ENCODE peak calls at places on chromosome 15, in six cellular contexts. C, N, B, P, H and L are unnamed samples.

GRCh38 chr15:74134387-74135027 is 4.1 kb downstream of the ISLR2 start:
- DNase-seq in B (no peak), P (peak; percentile 74), N (no peak), H (no peak), C (peak; percentile 48), L (no peak)

GRCh38 chr15:100339999-100340398 is 1.8 kb downstream of the ADAMTS17 start:
- DNase-seq in C (no peak), N (no peak), P (no peak), B (no peak), H (no peak), L (no peak)

GRCh38 chr15:69337133-69337532 is 38.4 kb downstream of the PAQR5 start:
- DNase-seq in B (no peak), C (peak; percentile 45), H (no peak), P (peak; percentile 70), N (no peak), L (no peak)

GRCh38 chr15:55791576-55792400 is 48.8 kb upstream of the PRTG start:
- DNase-seq in P (peak; percentile 89), N (no peak), B (no peak), H (no peak), C (peak; percentile 82), L (no peak)

GRCh38 chr15:94446441-94446840 is 215.1 kb downstream of the MCTP2 start:
- DNase-seq in B (no peak), H (no peak), C (no peak), P (no peak), N (no peak), L (no peak)

GRCh38 chr15:74835312-74835823 is 7.6 kb downstream of the ULK3 start:
- DNase-seq in B (no peak), P (peak; percentile 74), N (no peak), C (peak; percentile 68), H (peak; percentile 48), L (no peak)

GRCh38 chr15:89662893-89663673 is 7.8 kb upstream of the KIF7 start:
- DNase-seq in N (peak; percentile 88), H (peak; percentile 89), B (no peak), C (peak; percentile 97), P (peak; percentile 98), L (no peak)

GRCh38 chr15:40769310-40770146 is at the start of gene C15orf62:
- DNase-seq in C (no peak), P (peak; percentile 51), H (peak; percentile 69), N (peak; percentile 84), B (peak; percentile 65), L (peak; percentile 46)

GRCh38 chr15:101142711-101143110 is 109.1 kb downstream of the CHSY1 start:
- DNase-seq in C (no peak), B (no peak), N (no peak), P (no peak), H (no peak), L (no peak)